ENCODE peak calls at places on chromosomes 13 and 19, in eight cellular contexts. Y, E, S, D, I, R, J and P are unnamed samples.

GRCh38 chr13:38862443-38862842 is 128.2 kb downstream of the STOML3 start:
- DNase-seq in Y (no peak), E (no peak), S (no peak), D (no peak), I (no peak), R (no peak), J (no peak), P (no peak)

GRCh38 chr13:64640002-64640401 is 2590.1 kb downstream of the PCDH9 start:
- DNase-seq in Y (no peak), E (no peak), S (no peak), D (no peak), I (no peak), R (no peak), J (no peak), P (no peak)

GRCh38 chr19:41016488-41017071 is 25.5 kb downstream of the CYP2B6 start:
- DNase-seq in Y (no peak), E (no peak), S (no peak), D (no peak), I (no peak), R (no peak), J (peak), P (no peak)

GRCh38 chr13:95023405-95023804 is 277.8 kb downstream of the ABCC4 start:
- DNase-seq in Y (no peak), E (no peak), S (no peak), D (no peak), I (peak), R (no peak), J (no peak), P (no peak)

GRCh38 chr13:106514928-106515634 is 20.4 kb downstream of the EFNB2 start:
- DNase-seq in Y (no peak), E (no peak), S (no peak), D (no peak), I (no peak), R (no peak), J (no peak), P (no peak)

GRCh38 chr13:33971305-33971819 is 153.4 kb downstream of the RFC3 start:
- DNase-seq in Y (no peak), E (no peak), S (no peak), D (no peak), I (no peak), R (no peak), J (no peak), P (no peak)

GRCh38 chr13:111512707-111513106 is 192.3 kb downstream of the TEX29 start:
- DNase-seq in Y (no peak), E (no peak), S (no peak), D (no peak), I (no peak), R (no peak), J (no peak), P (no peak)

GRCh38 chr19:4987692-4988370 is 18.9 kb downstream of the KDM4B start:
- DNase-seq in Y (no peak), E (no peak), S (no peak), D (no peak), I (no peak), R (no peak), J (no peak), P (no peak)

GRCh38 chr19:7145494-7145893 is 76.0 kb downstream of the ZNF557 start:
- DNase-seq in Y (no peak), E (no peak), S (no peak), D (no peak), I (no peak), R (no peak), J (no peak), P (no peak)

GRCh38 chr13:48412100-48412556 is 785 bp downstream of the LPAR6 start:
- DNase-seq in Y (no peak), E (no peak), S (no peak), D (no peak), I (peak), R (no peak), J (no peak), P (no peak)

GRCh38 chr19:19546751-19547162 is 8.7 kb downstream of the CILP2 start:
- DNase-seq in Y (no peak), E (no peak), S (no peak), D (peak), I (no peak), R (no peak), J (no peak), P (no peak)

GRCh38 chr13:113002206-113002821 is 33.3 kb downstream of the MCF2L start:
- DNase-seq in Y (peak), E (no peak), S (peak), D (no peak), I (peak), R (no peak), J (no peak), P (no peak)

GRCh38 chr13:95193509-95194230 is 107.6 kb downstream of the ABCC4 start:
- DNase-seq in Y (no peak), E (no peak), S (no peak), D (no peak), I (no peak), R (no peak), J (no peak), P (no peak)

GRCh38 chr19:8506402-8506957 is 4.0 kb upstream of the PRAM1 start:
- DNase-seq in Y (peak), E (no peak), S (peak), D (no peak), I (peak), R (no peak), J (no peak), P (no peak)

GRCh38 chr13:27953671-27954405 is 15.3 kb downstream of the CDX2 start:
- DNase-seq in Y (peak), E (peak), S (peak), D (peak), I (peak), R (peak), J (peak), P (no peak)

GRCh38 chr19:19642506-19643157 is 825 bp downstream of the GMIP start:
- DNase-seq in Y (peak), E (no peak), S (peak), D (no peak), I (peak), R (no peak), J (peak), P (no peak)

GRCh38 chr13:102729560-102730275 is 34.9 kb upstream of the METTL21C start:
- DNase-seq in Y (no peak), E (no peak), S (no peak), D (no peak), I (no peak), R (no peak), J (no peak), P (no peak)

GRCh38 chr13:75656590-75656989 is 20.5 kb downstream of the LMO7 start:
- DNase-seq in Y (no peak), E (no peak), S (no peak), D (no peak), I (no peak), R (no peak), J (no peak), P (no peak)

GRCh38 chr13:80201686-80202085 is 139.2 kb downstream of the SPRY2 start:
- DNase-seq in Y (no peak), E (no peak), S (no peak), D (no peak), I (no peak), R (no peak), J (no peak), P (no peak)

GRCh38 chr13:44768775-44769578 is 192.8 kb upstream of the TSC22D1 start:
- DNase-seq in Y (no peak), E (no peak), S (no peak), D (no peak), I (no peak), R (no peak), J (peak), P (no peak)

GRCh38 chr13:41694902-41695301 is 237.6 kb downstream of the RGCC start:
- DNase-seq in Y (no peak), E (peak), S (no peak), D (peak), I (no peak), R (no peak), J (no peak), P (no peak)

GRCh38 chr13:67146523-67147130 is 83.5 kb downstream of the PCDH9 start:
- DNase-seq in Y (no peak), E (no peak), S (no peak), D (no peak), I (no peak), R (no peak), J (no peak), P (no peak)

GRCh38 chr13:97194473-97194872 is 27.7 kb upstream of the MBNL2 start:
- DNase-seq in Y (no peak), E (no peak), S (no peak), D (no peak), I (peak), R (no peak), J (no peak), P (no peak)

GRCh38 chr13:97298816-97299215 is 76.7 kb downstream of the MBNL2 start:
- DNase-seq in Y (no peak), E (no peak), S (no peak), D (no peak), I (no peak), R (no peak), J (no peak), P (no peak)

GRCh38 chr13:76157926-76158325 is 521.8 kb downstream of the LMO7 start:
- DNase-seq in Y (no peak), E (no peak), S (no peak), D (no peak), I (no peak), R (no peak), J (no peak), P (no peak)

GRCh38 chr13:107284168-107284567 is 716.2 kb upstream of the ARGLU1 start:
- DNase-seq in Y (no peak), E (no peak), S (no peak), D (no peak), I (no peak), R (no peak), J (no peak), P (no peak)

GRCh38 chr13:75357576-75358295 is 124.2 kb downstream of the TBC1D4 start:
- DNase-seq in Y (peak), E (no peak), S (peak), D (no peak), I (peak), R (no peak), J (peak), P (no peak)

GRCh38 chr19:4896372-4896771 is 6.3 kb downstream of the ARRDC5 start:
- DNase-seq in Y (no peak), E (no peak), S (no peak), D (no peak), I (no peak), R (no peak), J (no peak), P (no peak)

GRCh38 chr19:8438236-8438635 is 6.5 kb upstream of the HNRNPM start:
- DNase-seq in Y (no peak), E (no peak), S (no peak), D (no peak), I (no peak), R (no peak), J (no peak), P (no peak)

GRCh38 chr13:95301135-95301946 is at the start of gene ABCC4:
- DNase-seq in Y (peak), E (peak), S (peak), D (peak), I (peak), R (peak), J (peak), P (peak)

GRCh38 chr19:53254451-53255341 is at the start of gene ZNF677:
- DNase-seq in Y (peak), E (peak), S (peak), D (peak), I (peak), R (peak), J (peak), P (peak)
- H3K27ac ChIP-seq in Y (no peak), E (peak), S (no peak), D (peak), I (no peak), R (peak), J (peak), P (peak)

GRCh38 chr19:17304386-17305047 is 1.2 kb upstream of the MRPL34 start:
- DNase-seq in Y (no peak), E (no peak), S (no peak), D (no peak), I (no peak), R (no peak), J (no peak), P (no peak)

GRCh38 chr19:17303940-17304267 is 679 bp upstream of the ABHD8 start:
- DNase-seq in Y (no peak), E (no peak), S (no peak), D (no peak), I (no peak), R (no peak), J (no peak), P (no peak)

GRCh38 chr19:17305211-17305516 is 508 bp upstream of the MRPL34 start:
- DNase-seq in Y (no peak), E (no peak), S (no peak), D (no peak), I (no peak), R (no peak), J (no peak), P (no peak)

GRCh38 chr19:17306285-17306714 is 628 bp downstream of the MRPL34 start:
- DNase-seq in Y (no peak), E (no peak), S (peak), D (no peak), I (no peak), R (no peak), J (peak), P (no peak)

DNA sequence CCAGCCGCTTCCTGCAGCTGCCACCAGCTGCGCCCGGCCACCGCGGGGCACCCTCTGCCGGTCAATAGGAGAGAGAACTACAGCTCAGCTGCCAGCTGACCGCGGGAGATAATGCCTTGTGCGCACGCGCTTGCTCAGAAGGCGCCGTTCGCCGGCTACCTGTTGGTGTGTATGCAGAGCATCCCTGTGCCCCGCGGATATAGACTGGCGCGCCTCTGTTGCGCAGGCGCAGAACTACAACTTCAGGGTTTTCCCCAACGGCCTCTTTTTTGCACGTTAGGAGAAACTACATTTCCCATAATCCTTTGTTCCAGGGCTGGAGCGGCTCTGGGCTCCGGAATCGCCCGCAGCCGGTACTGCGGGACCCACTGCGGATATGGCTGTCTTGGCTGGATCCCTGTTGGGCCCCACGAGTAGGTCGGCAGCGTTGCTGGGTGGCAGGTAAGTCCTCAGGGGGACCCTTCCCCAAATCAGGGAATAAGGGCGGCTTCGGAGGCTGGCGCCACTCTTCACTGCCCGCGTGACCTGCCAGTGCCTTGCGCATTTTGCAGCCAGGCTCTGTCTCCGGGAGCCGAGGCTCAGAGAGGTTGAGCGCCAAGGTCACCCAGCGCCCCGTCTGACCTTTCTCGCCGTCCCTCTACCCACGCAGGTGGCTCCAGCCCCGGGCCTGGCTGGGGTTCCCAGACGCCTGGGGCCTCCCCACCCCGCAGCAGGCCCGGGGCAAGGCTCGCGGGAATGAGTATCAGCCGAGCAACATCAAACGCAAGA is at the start of gene MRPL34:
- DNase-seq in Y (peak), E (peak), S (peak), D (peak), I (peak), R (peak), J (peak), P (peak)
- H3K27ac ChIP-seq in Y (peak), E (peak), S (no peak), D (peak), I (peak), R (peak), J (peak), P (peak)

DNA sequence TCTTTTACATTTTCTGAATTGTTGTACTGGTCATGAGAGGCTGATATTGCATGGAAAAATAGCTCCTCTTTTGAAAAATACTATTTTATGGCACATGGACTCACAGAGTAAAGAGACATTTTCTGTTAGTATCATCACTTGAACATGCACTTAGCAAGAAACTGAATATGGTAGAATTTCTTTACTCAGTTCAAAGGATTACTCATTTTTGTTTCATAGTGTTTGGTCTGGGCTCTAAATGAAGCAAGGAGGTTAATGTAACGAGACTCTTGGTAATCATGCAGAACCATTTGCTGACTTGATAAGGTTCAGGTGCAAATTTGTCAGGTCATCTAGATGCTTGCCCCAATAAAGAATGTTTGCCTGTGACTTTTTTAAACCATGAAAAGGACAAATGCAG is 63.2 kb downstream of the GPC6 start:
- DNase-seq in Y (no peak), E (no peak), S (no peak), D (no peak), I (no peak), R (no peak), J (no peak), P (no peak)
- H3K27ac ChIP-seq in Y (no peak), E (no peak), S (no peak), D (no peak), I (no peak), R (no peak), J (no peak), P (no peak)

GRCh38 chr13:109494955-109495354 is 291.4 kb downstream of the IRS2 start:
- DNase-seq in Y (no peak), E (no peak), S (no peak), D (no peak), I (no peak), R (no peak), J (no peak), P (no peak)
- H3K27ac ChIP-seq in Y (no peak), E (no peak), S (no peak), D (no peak), I (no peak), R (no peak), J (no peak), P (peak)

GRCh38 chr13:98822238-98822606 is 69.8 kb upstream of the SLC15A1 start:
- DNase-seq in Y (no peak), E (no peak), S (no peak), D (no peak), I (no peak), R (no peak), J (no peak), P (no peak)
- H3K27ac ChIP-seq in Y (no peak), E (no peak), S (no peak), D (peak), I (no peak), R (no peak), J (no peak), P (no peak)